ENCODE peak calls at places on chromosome 3, in five cellular contexts. U is SK-N-DZ, L is kidney, P is iris pigment epithelial cell, E is ACHN. F is an unnamed sample.

GRCh38 chr3:37129871-37130270 is 44.5 kb downstream of the LRRFIP2 start:
- DNase-seq in U (no peak), L (no peak), P (peak; percentile 24), E (no peak), F (no peak)

GRCh38 chr3:63705092-63705645 is 52.7 kb downstream of the SNTN start:
- DNase-seq in U (no peak), L (no peak), P (no peak), E (no peak), F (peak; percentile 53)

GRCh38 chr3:152317184-152317583 is 48.5 kb downstream of the MBNL1 start:
- DNase-seq in U (no peak), L (no peak), P (no peak), E (no peak), F (no peak)

GRCh38 chr3:139456391-139456790 is 19.9 kb downstream of the RBP2 start:
- DNase-seq in U (no peak), L (no peak), P (no peak), E (no peak), F (no peak)

GRCh38 chr3:52471371-52472238 is 16.2 kb downstream of the NISCH start:
- DNase-seq in U (no peak), L (peak; percentile 81), P (no peak), E (peak; percentile 22), F (peak; percentile 59)

GRCh38 chr3:182618981-182619591 is 174.2 kb upstream of the ATP11B start:
- DNase-seq in U (no peak), L (no peak), P (peak; percentile 78), E (no peak), F (peak; percentile 94)

GRCh38 chr3:48681974-48682610 is 3.6 kb downstream of the NCKIPSD start:
- DNase-seq in U (no peak), L (no peak), P (no peak), E (no peak), F (no peak)

GRCh38 chr3:8840556-8840955 is 71.1 kb upstream of the OXTR start:
- DNase-seq in U (no peak), L (no peak), P (peak; percentile 90), E (no peak), F (peak; percentile 78)

F was measured in amniotic epithelial cell.